ENCODE peak calls at places on chromosome 22, in eight cellular contexts. C is prostate gland; K is frontal cortex; U is NCI-H1092; L is hippocampal formation; N is kidney glomerular epithelial cell; W is posterior cingulate gyrus; F is activated CD4-positive, alpha-beta T cell treated with anti-CD3 and anti-CD28 coated beads for 36 hours. M is an unnamed sample.

GRCh38 chr22:48492371-48493320 is 1335.0 kb downstream of the BRD1 start:
- DNase-seq in C (peak; percentile 63), N (peak; percentile 61), U (no peak), F (peak; percentile 63), W (peak; percentile 61), L (peak; percentile 82), K (peak; percentile 85), M (no peak)

GRCh38 chr22:20948989-20949388 is 18.1 kb upstream of the AIFM3 start:
- DNase-seq in N (no peak), U (no peak), K (no peak), W (no peak), L (no peak), F (no peak), C (no peak), M (no peak)

GRCh38 chr22:33519140-33519973 is 400.9 kb downstream of the LARGE1 start:
- DNase-seq in K (peak; percentile 64), L (peak; percentile 60), U (peak; percentile 40), W (no peak), N (peak; percentile 80), C (peak; percentile 56), F (peak; percentile 17), M (no peak)

GRCh38 chr22:35076648-35077047 is 10.7 kb downstream of the ISX start:
- DNase-seq in C (no peak), K (no peak), L (no peak), U (no peak), F (no peak), N (no peak), W (no peak), M (no peak)

GRCh38 chr22:31789803-31790202 is 36.0 kb downstream of the DEPDC5 start:
- DNase-seq in N (no peak), W (no peak), U (no peak), L (no peak), F (no peak), K (no peak), C (no peak), M (no peak)

GRCh38 chr22:50046481-50047245 is 11.4 kb downstream of the TTLL8 start:
- DNase-seq in N (no peak), U (no peak), K (no peak), C (no peak), L (no peak), W (no peak), F (no peak), M (no peak)

GRCh38 chr22:49853981-49854791 is 542 bp downstream of the ZBED4 start:
- DNase-seq in K (peak; percentile 48), F (peak; percentile 50), U (no peak), N (no peak), W (no peak), L (no peak), C (peak; percentile 27), M (no peak)

GRCh38 chr22:37571258-37571991 is 8.5 kb downstream of the LGALS2 start:
- DNase-seq in U (no peak), C (no peak), W (no peak), K (peak; percentile 18), F (no peak), N (peak; percentile 39), L (no peak), M (no peak)

GRCh38 chr22:22745225-22746060 is 101.0 kb downstream of the GGTLC2 start:
- DNase-seq in L (peak; percentile 1), N (no peak), W (peak; percentile 30), U (no peak), F (peak; percentile 67), C (peak; percentile 14), K (no peak), M (peak; percentile 1)

GRCh38 chr22:40182231-40182835 is 4.6 kb downstream of the TNRC6B start:
- DNase-seq in N (peak; percentile 69), W (no peak), L (no peak), K (no peak), F (no peak), U (no peak), C (no peak), M (no peak)

GRCh38 chr22:28923826-28924732 is 40.7 kb downstream of the ZNRF3 start:
- DNase-seq in W (no peak), C (peak; percentile 86), F (no peak), K (peak; percentile 53), L (no peak), N (no peak), U (peak; percentile 76), M (peak; percentile 47)

GRCh38 chr22:41831383-41831782 is 1.5 kb upstream of the SREBF2 start:
- DNase-seq in L (no peak), N (no peak), W (no peak), F (peak; percentile 32), C (no peak), K (no peak), U (no peak), M (no peak)

GRCh38 chr22:50314455-50315288 is 7.2 kb upstream of the PLXNB2 start:
- DNase-seq in L (no peak), W (no peak), N (no peak), C (no peak), F (peak; percentile 88), K (no peak), U (no peak), M (no peak)

GRCh38 chr22:36238348-36239149 is 778 bp downstream of the APOL2 start:
- DNase-seq in K (no peak), W (no peak), C (peak; percentile 27), N (no peak), L (no peak), U (peak; percentile 46), F (peak; percentile 37), M (no peak)

GRCh38 chr22:17085277-17086091 is 684 bp downstream of the IL17RA start:
- DNase-seq in K (no peak), F (peak; percentile 53), C (no peak), W (no peak), U (no peak), N (no peak), L (no peak), M (no peak)

GRCh38 chr22:46894081-46894671 is 131.7 kb downstream of the TBC1D22A start:
- DNase-seq in K (peak; percentile 67), U (no peak), F (no peak), W (no peak), N (no peak), L (peak; percentile 5), C (no peak), M (no peak)

GRCh38 chr22:49768077-49768476 is 59.6 kb downstream of the BRD1 start:
- DNase-seq in K (no peak), L (no peak), C (no peak), N (no peak), W (no peak), U (no peak), F (no peak), M (no peak)

GRCh38 chr22:42863349-42863911 is 6.4 kb upstream of the ARFGAP3 start:
- DNase-seq in W (no peak), F (peak; percentile 76), U (no peak), C (no peak), K (no peak), N (peak; percentile 76), L (no peak), M (no peak)

GRCh38 chr22:43235445-43236400 is 48.8 kb upstream of the TTLL12 start:
- DNase-seq in N (no peak), L (no peak), C (no peak), U (no peak), K (no peak), W (no peak), F (no peak), M (no peak)

GRCh38 chr22:37174964-37175363 is 13.1 kb downstream of the C1QTNF6 start:
- DNase-seq in K (no peak), C (no peak), U (no peak), N (no peak), L (no peak), W (no peak), F (no peak), M (no peak)

GRCh38 chr22:26673485-26673884 is 16.1 kb downstream of the MIAT start:
- DNase-seq in U (no peak), K (no peak), F (peak; percentile 70), C (no peak), W (no peak), L (no peak), N (no peak), M (no peak)

GRCh38 chr22:29195964-29196666 is 9.6 kb upstream of the EMID1 start:
- DNase-seq in L (no peak), W (no peak), U (no peak), F (no peak), K (no peak), N (no peak), C (no peak), M (no peak)

GRCh38 chr22:30920407-30920806 is 48.2 kb downstream of the MORC2 start:
- DNase-seq in N (peak; percentile 41), F (peak; percentile 91), K (peak; percentile 81), C (peak; percentile 65), U (peak; percentile 14), L (peak; percentile 32), W (peak; percentile 82), M (peak; percentile 3)

GRCh38 chr22:23107487-23108323 is 34.1 kb downstream of the RSPH14 start:
- DNase-seq in K (no peak), F (no peak), C (no peak), W (no peak), N (no peak), L (no peak), U (no peak), M (no peak)

GRCh38 chr22:38874529-38875222 is 2.7 kb upstream of the CBX6 start:
- DNase-seq in L (no peak), W (no peak), C (no peak), K (no peak), F (no peak), N (no peak), U (no peak), M (no peak)

GRCh38 chr22:39422101-39422500 is 22.5 kb downstream of the TAB1 start:
- DNase-seq in C (no peak), L (no peak), N (no peak), W (no peak), F (no peak), K (no peak), U (no peak), M (no peak)

GRCh38 chr22:33492210-33492651 is 428.0 kb downstream of the LARGE1 start:
- DNase-seq in U (no peak), W (no peak), L (no peak), F (no peak), C (no peak), N (no peak), K (no peak), M (no peak)

GRCh38 chr22:43681724-43682360 is 130.3 kb downstream of the EFCAB6 start:
- DNase-seq in C (no peak), U (no peak), W (no peak), K (no peak), N (no peak), L (no peak), F (no peak), M (no peak)

GRCh38 chr22:25282346-25282670 is 62.9 kb downstream of the CRYBB2 start:
- DNase-seq in W (no peak), F (no peak), C (no peak), K (no peak), L (no peak), U (no peak), N (no peak), M (no peak)

GRCh38 chr22:20248461-20248959 is 19.6 kb downstream of the RTN4R start:
- DNase-seq in L (no peak), U (peak; percentile 84), F (no peak), C (no peak), K (no peak), N (no peak), W (no peak), M (no peak)

GRCh38 chr22:32528316-32528715 is 53.7 kb downstream of the FBXO7 start:
- DNase-seq in F (no peak), W (peak; percentile 59), K (peak; percentile 43), U (no peak), N (no peak), C (no peak), L (peak; percentile 55), M (no peak)

GRCh38 chr22:49717322-49717919 is 110.3 kb downstream of the BRD1 start:
- DNase-seq in K (no peak), U (no peak), F (no peak), N (no peak), C (no peak), L (no peak), W (no peak), M (no peak)

M was measured in NCI-H2107.